ENCODE peak calls at places on chromosomes 16 and 17, in four cellular contexts. One of them, this sample, is unnamed.

GRCh38 chr16:11672206-11673090 is 4.2 kb downstream of the SNN start:
- DNase-seq in fibroblast of lung: no peak
- DNase-seq in tibial artery: no peak
- DNase-seq in coronary artery: no peak
- DNase-seq in this sample: no peak

GRCh38 chr16:9469512-9469911 is 378.1 kb downstream of the HAPSTR1 start:
- DNase-seq in tibial artery: no peak
- DNase-seq in coronary artery: no peak
- DNase-seq in fibroblast of lung: peak
- DNase-seq in this sample: no peak

GRCh38 chr17:65552214-65552613 is 9.2 kb downstream of the AXIN2 start:
- DNase-seq in fibroblast of lung: no peak
- DNase-seq in coronary artery: no peak
- DNase-seq in tibial artery: no peak
- DNase-seq in this sample: no peak

GRCh38 chr16:86195863-86196630 is 297.1 kb downstream of the IRF8 start:
- DNase-seq in tibial artery: no peak
- DNase-seq in fibroblast of lung: no peak
- DNase-seq in coronary artery: no peak
- DNase-seq in this sample: no peak

GRCh38 chr17:46193246-46193625 is at the start of gene KANSL1:
- DNase-seq in tibial artery: peak
- DNase-seq in coronary artery: peak
- DNase-seq in fibroblast of lung: peak
- DNase-seq in this sample: peak

GRCh38 chr17:64655704-64656103 is 6.4 kb downstream of the SMURF2 start:
- DNase-seq in coronary artery: no peak
- DNase-seq in fibroblast of lung: no peak
- DNase-seq in tibial artery: no peak
- DNase-seq in this sample: no peak

GRCh38 chr17:43200127-43200526 is 11.5 kb upstream of the TMEM106A start:
- DNase-seq in fibroblast of lung: no peak
- DNase-seq in tibial artery: no peak
- DNase-seq in coronary artery: no peak
- DNase-seq in this sample: no peak

GRCh38 chr16:53743149-53743566 is 39.2 kb downstream of the FTO start:
- DNase-seq in coronary artery: no peak
- DNase-seq in tibial artery: no peak
- DNase-seq in fibroblast of lung: no peak
- DNase-seq in this sample: peak

GRCh38 chr16:11258553-11259287 is 2.7 kb upstream of the SOCS1 start:
- DNase-seq in fibroblast of lung: no peak
- DNase-seq in tibial artery: peak
- DNase-seq in coronary artery: no peak
- DNase-seq in this sample: peak

GRCh38 chr17:50615818-50616217 is 18.9 kb upstream of the ABCC3 start:
- DNase-seq in tibial artery: no peak
- DNase-seq in fibroblast of lung: no peak
- DNase-seq in coronary artery: no peak
- DNase-seq in this sample: no peak

GRCh38 chr16:54946909-54947308 is 16.2 kb downstream of the IRX5 start:
- DNase-seq in tibial artery: no peak
- DNase-seq in fibroblast of lung: peak
- DNase-seq in coronary artery: no peak
- DNase-seq in this sample: no peak

GRCh38 chr17:56756536-56756935 is 77.2 kb downstream of the C17orf67 start:
- DNase-seq in coronary artery: no peak
- DNase-seq in fibroblast of lung: peak
- DNase-seq in tibial artery: no peak
- DNase-seq in this sample: peak

GRCh38 chr17:56510554-56511342 is 82.8 kb upstream of the NOG start:
- DNase-seq in tibial artery: no peak
- DNase-seq in coronary artery: no peak
- DNase-seq in fibroblast of lung: no peak
- DNase-seq in this sample: no peak

GRCh38 chr16:4372578-4373355 is 1.1 kb downstream of the VASN start:
- DNase-seq in coronary artery: no peak
- DNase-seq in fibroblast of lung: no peak
- DNase-seq in tibial artery: peak
- DNase-seq in this sample: peak

GRCh38 chr16:57984443-57985203 is 13.7 kb upstream of the CNGB1 start:
- DNase-seq in fibroblast of lung: peak
- DNase-seq in coronary artery: no peak
- DNase-seq in tibial artery: peak
- DNase-seq in this sample: peak

GRCh38 chr17:37167756-37168155 is 208.0 kb upstream of the C17orf78 start:
- DNase-seq in coronary artery: no peak
- DNase-seq in fibroblast of lung: no peak
- DNase-seq in tibial artery: no peak
- DNase-seq in this sample: no peak

GRCh38 chr17:58301504-58302150 is 20.9 kb upstream of the MPO start:
- DNase-seq in tibial artery: peak
- DNase-seq in coronary artery: no peak
- DNase-seq in fibroblast of lung: no peak
- DNase-seq in this sample: no peak

GRCh38 chr17:75837899-75838298 is 6.3 kb downstream of the UNC13D start:
- DNase-seq in tibial artery: no peak
- DNase-seq in coronary artery: no peak
- DNase-seq in fibroblast of lung: no peak
- DNase-seq in this sample: no peak

GRCh38 chr17:78300962-78301820 is 58.7 kb downstream of the SOCS3 start:
- DNase-seq in tibial artery: no peak
- DNase-seq in coronary artery: no peak
- DNase-seq in fibroblast of lung: peak
- DNase-seq in this sample: no peak

GRCh38 chr16:85998868-85999729 is 100.1 kb downstream of the IRF8 start:
- DNase-seq in tibial artery: no peak
- DNase-seq in fibroblast of lung: no peak
- DNase-seq in coronary artery: peak
- DNase-seq in this sample: no peak

GRCh38 chr16:27692576-27692975 is 142.6 kb downstream of the KATNIP start:
- DNase-seq in fibroblast of lung: no peak
- DNase-seq in tibial artery: no peak
- DNase-seq in coronary artery: no peak
- DNase-seq in this sample: no peak

GRCh38 chr17:57751348-57751970 is 6.4 kb upstream of the CCDC182 start:
- DNase-seq in fibroblast of lung: no peak
- DNase-seq in tibial artery: no peak
- DNase-seq in coronary artery: no peak
- DNase-seq in this sample: no peak

GRCh38 chr17:69870091-69870530 is 204.9 kb upstream of the KCNJ16 start:
- DNase-seq in fibroblast of lung: peak
- DNase-seq in coronary artery: no peak
- DNase-seq in tibial artery: no peak
- DNase-seq in this sample: peak

GRCh38 chr17:43438626-43439529 is 40.1 kb downstream of the ARL4D start:
- DNase-seq in fibroblast of lung: peak
- DNase-seq in coronary artery: no peak
- DNase-seq in tibial artery: no peak
- DNase-seq in this sample: no peak

GRCh38 chr16:89722392-89723278 is 1.3 kb downstream of the ZNF276 start:
- DNase-seq in tibial artery: peak
- DNase-seq in coronary artery: no peak
- DNase-seq in fibroblast of lung: peak
- DNase-seq in this sample: peak

GRCh38 chr16:58306327-58306726 is 11.5 kb upstream of the PRSS54 start:
- DNase-seq in coronary artery: no peak
- DNase-seq in tibial artery: no peak
- DNase-seq in fibroblast of lung: peak
- DNase-seq in this sample: peak

GRCh38 chr17:65193305-65194293 is 56.4 kb downstream of the RGS9 start:
- DNase-seq in coronary artery: no peak
- DNase-seq in tibial artery: no peak
- DNase-seq in fibroblast of lung: peak
- DNase-seq in this sample: no peak

GRCh38 chr16:84220851-84221250 is 19.0 kb downstream of the KCNG4 start:
- DNase-seq in tibial artery: no peak
- DNase-seq in coronary artery: no peak
- DNase-seq in fibroblast of lung: peak
- DNase-seq in this sample: no peak

GRCh38 chr16:31267332-31268032 is 7.7 kb downstream of the ITGAM start:
- DNase-seq in coronary artery: no peak
- DNase-seq in tibial artery: no peak
- DNase-seq in fibroblast of lung: peak
- DNase-seq in this sample: no peak

GRCh38 chr16:87431926-87432325 is 39.8 kb downstream of the MAP1LC3B start:
- DNase-seq in tibial artery: no peak
- DNase-seq in fibroblast of lung: peak
- DNase-seq in coronary artery: no peak
- DNase-seq in this sample: peak

GRCh38 chr17:7204828-7205461 is 14.7 kb downstream of the DLG4 start:
- DNase-seq in coronary artery: peak
- DNase-seq in tibial artery: peak
- DNase-seq in fibroblast of lung: peak
- DNase-seq in this sample: no peak

GRCh38 chr17:81171941-81172340 is 5.9 kb upstream of the AATK start:
- DNase-seq in fibroblast of lung: no peak
- DNase-seq in coronary artery: no peak
- DNase-seq in tibial artery: no peak
- DNase-seq in this sample: no peak

GRCh38 chr17:42843358-42843934 is 934 bp upstream of the AOC2 start:
- DNase-seq in tibial artery: peak
- DNase-seq in fibroblast of lung: peak
- DNase-seq in coronary artery: no peak
- DNase-seq in this sample: peak

GRCh38 chr16:77993111-77993571 is 29.2 kb upstream of the CLEC3A start:
- DNase-seq in coronary artery: no peak
- DNase-seq in fibroblast of lung: peak
- DNase-seq in tibial artery: no peak
- DNase-seq in this sample: no peak

GRCh38 chr17:69501591-69502468 is 87.3 kb downstream of the MAP2K6 start:
- DNase-seq in coronary artery: no peak
- DNase-seq in tibial artery: peak
- DNase-seq in fibroblast of lung: peak
- DNase-seq in this sample: peak

GRCh38 chr16:2485811-2486507 is 11.0 kb downstream of the TBC1D24 start:
- DNase-seq in coronary artery: no peak
- DNase-seq in tibial artery: no peak
- DNase-seq in fibroblast of lung: no peak
- DNase-seq in this sample: no peak

GRCh38 chr16:49857423-49858181 is 1.7 kb upstream of the ZNF423 start:
- DNase-seq in coronary artery: peak
- DNase-seq in tibial artery: peak
- DNase-seq in fibroblast of lung: peak
- DNase-seq in this sample: peak

GRCh38 chr16:49858200-49859129 is 2.6 kb upstream of the ZNF423 start:
- DNase-seq in tibial artery: peak
- DNase-seq in fibroblast of lung: peak
- DNase-seq in coronary artery: peak
- DNase-seq in this sample: peak

GRCh38 chr16:49855280-49855821 is 561 bp downstream of the ZNF423 start:
- DNase-seq in tibial artery: peak
- DNase-seq in fibroblast of lung: peak
- DNase-seq in coronary artery: peak
- DNase-seq in this sample: peak

GRCh38 chr16:49855822-49856740 is at the start of gene ZNF423:
- DNase-seq in tibial artery: no peak
- DNase-seq in coronary artery: no peak
- DNase-seq in fibroblast of lung: no peak
- DNase-seq in this sample: no peak

GRCh38 chr16:49856741-49857330 is 924 bp upstream of the ZNF423 start:
- DNase-seq in fibroblast of lung: peak
- DNase-seq in coronary artery: peak
- DNase-seq in tibial artery: peak
- DNase-seq in this sample: peak
- H3K4me3 ChIP-seq in fibroblast of lung: peak
- H3K4me3 ChIP-seq in coronary artery: peak
- H3K4me3 ChIP-seq in tibial artery: peak
- H3K4me3 ChIP-seq in this sample: peak

GRCh38 chr17:48592097-48592496 is 1.5 kb downstream of the HOXB5 start:
- DNase-seq in coronary artery: no peak
- DNase-seq in fibroblast of lung: peak
- DNase-seq in tibial artery: no peak
- DNase-seq in this sample: no peak
- H3K4me3 ChIP-seq in coronary artery: peak
- H3K4me3 ChIP-seq in fibroblast of lung: peak
- H3K4me3 ChIP-seq in tibial artery: no peak
- H3K4me3 ChIP-seq in this sample: no peak

GRCh38 chr16:80273635-80274538 is 266.9 kb upstream of the DYNLRB2 start:
- DNase-seq in tibial artery: no peak
- DNase-seq in fibroblast of lung: peak
- DNase-seq in coronary artery: no peak
- DNase-seq in this sample: peak

GRCh38 chr16:80277182-80277581 is 263.6 kb upstream of the DYNLRB2 start:
- DNase-seq in coronary artery: no peak
- DNase-seq in fibroblast of lung: no peak
- DNase-seq in tibial artery: no peak
- DNase-seq in this sample: no peak

GRCh38 chr16:80280557-80280956 is 260.2 kb upstream of the DYNLRB2 start:
- DNase-seq in tibial artery: no peak
- DNase-seq in fibroblast of lung: no peak
- DNase-seq in coronary artery: no peak
- DNase-seq in this sample: no peak

DNA sequence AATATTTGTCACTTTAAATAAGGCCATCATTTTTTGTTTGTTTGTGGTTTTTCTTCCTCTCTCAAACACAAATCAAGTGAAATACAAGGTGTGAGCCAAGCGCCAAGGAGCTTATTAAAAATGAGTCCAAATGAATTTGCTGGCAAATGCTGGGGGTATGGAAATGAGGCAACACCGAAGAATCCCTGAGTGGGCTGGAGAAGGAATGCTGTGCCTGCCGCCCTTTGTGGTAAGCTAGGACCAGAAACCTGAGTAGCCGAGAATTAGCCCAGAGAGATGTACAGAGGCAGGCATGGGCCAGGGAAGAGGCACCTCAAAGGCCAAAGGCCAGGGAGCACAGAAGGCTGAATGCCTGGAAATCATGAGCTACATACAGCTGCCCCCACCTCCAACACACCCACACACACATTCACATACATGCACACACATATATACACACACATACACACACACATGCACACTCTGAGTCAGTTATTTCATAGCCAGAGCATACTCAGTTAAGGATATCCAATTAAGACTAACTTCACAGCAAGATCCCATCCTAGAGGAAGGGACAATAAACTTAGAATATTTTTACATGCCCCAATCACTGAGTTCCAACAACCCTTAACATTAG is 266.1 kb upstream of the DYNLRB2 start:
- DNase-seq in fibroblast of lung: peak
- DNase-seq in coronary artery: no peak
- DNase-seq in tibial artery: no peak
- DNase-seq in this sample: peak
- H3K4me3 ChIP-seq in fibroblast of lung: no peak
- H3K4me3 ChIP-seq in coronary artery: no peak
- H3K4me3 ChIP-seq in tibial artery: no peak
- H3K4me3 ChIP-seq in this sample: no peak

GRCh38 chr16:56488035-56488434 is 31.8 kb downstream of the BBS2 start:
- DNase-seq in coronary artery: no peak
- DNase-seq in fibroblast of lung: no peak
- DNase-seq in tibial artery: no peak
- DNase-seq in this sample: no peak

GRCh38 chr16:56491657-56492261 is 28.1 kb downstream of the BBS2 start:
- DNase-seq in tibial artery: no peak
- DNase-seq in coronary artery: no peak
- DNase-seq in fibroblast of lung: no peak
- DNase-seq in this sample: no peak

GRCh38 chr16:56493131-56493530 is 26.7 kb downstream of the BBS2 start:
- DNase-seq in coronary artery: no peak
- DNase-seq in fibroblast of lung: no peak
- DNase-seq in tibial artery: no peak
- DNase-seq in this sample: no peak

GRCh38 chr16:56493815-56494214 is 26.0 kb downstream of the BBS2 start:
- DNase-seq in fibroblast of lung: no peak
- DNase-seq in tibial artery: no peak
- DNase-seq in coronary artery: no peak
- DNase-seq in this sample: no peak
- H3K4me3 ChIP-seq in fibroblast of lung: no peak
- H3K4me3 ChIP-seq in tibial artery: no peak
- H3K4me3 ChIP-seq in coronary artery: no peak
- H3K4me3 ChIP-seq in this sample: no peak

This sample was measured in MG63.